ENCODE peak calls at places on chromosomes 12 and 14, in seven cellular contexts. J, I, P, H, Y, U and T are unnamed samples.

GRCh38 chr12:114327765-114328164 is 78.2 kb downstream of the TBX5 start:
- DNase-seq in J (no peak), I (no peak), P (no peak), H (no peak), Y (no peak), U (no peak), T (no peak)

GRCh38 chr14:32028599-32028998 is 48.5 kb upstream of the ARHGAP5 start:
- DNase-seq in J (no peak), I (no peak), P (peak), H (no peak), Y (no peak), U (no peak), T (no peak)

GRCh38 chr14:64979336-64980074 is 7.2 kb upstream of the FNTB start:
- DNase-seq in J (no peak), I (peak), P (no peak), H (no peak), Y (peak), U (no peak), T (no peak)

GRCh38 chr12:120194534-120195395 is at the start of gene GCN1:
- DNase-seq in J (peak), I (peak), P (peak), H (peak), Y (peak), U (peak), T (peak)

GRCh38 chr12:85468356-85469157 is 188.5 kb downstream of the ALX1 start:
- DNase-seq in J (peak), I (peak), P (peak), H (peak), Y (peak), U (peak), T (peak)

GRCh38 chr12:31405021-31405420 is 79.1 kb upstream of the SINHCAF start:
- DNase-seq in J (no peak), I (no peak), P (no peak), H (peak), Y (no peak), U (no peak), T (no peak)

GRCh38 chr14:92581966-92582566 is 68.5 kb downstream of the RIN3 start:
- DNase-seq in J (no peak), I (no peak), P (no peak), H (no peak), Y (no peak), U (no peak), T (no peak)

GRCh38 chr12:132153501-132154340 is 9.5 kb downstream of the NOC4L start:
- DNase-seq in J (peak), I (peak), P (peak), H (peak), Y (peak), U (peak), T (peak)

GRCh38 chr14:24607081-24607480 is 2.4 kb downstream of the GZMH start:
- DNase-seq in J (no peak), I (no peak), P (no peak), H (no peak), Y (no peak), U (no peak), T (no peak)

GRCh38 chr14:54730156-54730961 is 163.4 kb downstream of the SAMD4A start:
- DNase-seq in J (no peak), I (peak), P (peak), H (no peak), Y (no peak), U (peak), T (no peak)

GRCh38 chr12:52442600-52443061 is 8.5 kb upstream of the KRT75 start:
- DNase-seq in J (peak), I (peak), P (peak), H (peak), Y (peak), U (peak), T (no peak)

GRCh38 chr12:54363610-54364009 is 676 bp downstream of the GPR84 start:
- DNase-seq in J (no peak), I (no peak), P (no peak), H (no peak), Y (no peak), U (no peak), T (no peak)

GRCh38 chr12:104011265-104011664 is 38.7 kb downstream of the GLT8D2 start:
- DNase-seq in J (no peak), I (peak), P (peak), H (no peak), Y (no peak), U (no peak), T (no peak)

GRCh38 chr12:110005319-110005973 is 6.2 kb downstream of the ANKRD13A start:
- DNase-seq in J (no peak), I (no peak), P (no peak), H (no peak), Y (no peak), U (no peak), T (no peak)

GRCh38 chr12:51262758-51263177 is 7.4 kb downstream of the SMAGP start:
- DNase-seq in J (peak), I (peak), P (peak), H (peak), Y (peak), U (no peak), T (no peak)

GRCh38 chr12:102816816-102817434 is 100.1 kb downstream of the PAH start:
- DNase-seq in J (no peak), I (peak), P (peak), H (no peak), Y (peak), U (peak), T (no peak)

GRCh38 chr12:94046626-94047410 is 101.6 kb upstream of the PLXNC1 start:
- DNase-seq in J (no peak), I (no peak), P (no peak), H (no peak), Y (peak), U (peak), T (no peak)

GRCh38 chr14:50477760-50478159 is 54.6 kb downstream of the MAP4K5 start:
- DNase-seq in J (no peak), I (no peak), P (no peak), H (no peak), Y (no peak), U (no peak), T (no peak)

GRCh38 chr14:88323520-88324199 is 591 bp upstream of the KCNK10 start:
- DNase-seq in J (peak), I (peak), P (peak), H (peak), Y (peak), U (no peak), T (no peak)

GRCh38 chr12:32115404-32116104 is 8.9 kb downstream of the BICD1 start:
- DNase-seq in J (peak), I (peak), P (peak), H (no peak), Y (no peak), U (no peak), T (no peak)

GRCh38 chr14:74912111-74912510 is 10.9 kb downstream of the RPS6KL1 start:
- DNase-seq in J (no peak), I (no peak), P (no peak), H (no peak), Y (no peak), U (no peak), T (no peak)

GRCh38 chr14:50272498-50272897 is 39.5 kb downstream of the L2HGDH start:
- DNase-seq in J (no peak), I (no peak), P (no peak), H (no peak), Y (no peak), U (peak), T (no peak)

GRCh38 chr12:114882083-114882482 is 198.1 kb upstream of the TBX3 start:
- DNase-seq in J (no peak), I (no peak), P (no peak), H (no peak), Y (no peak), U (no peak), T (no peak)

GRCh38 chr14:99875421-99875820 is 82.2 kb downstream of the EML1 start:
- DNase-seq in J (no peak), I (no peak), P (no peak), H (no peak), Y (no peak), U (no peak), T (no peak)

GRCh38 chr14:31944256-31945073 is 132.6 kb upstream of the ARHGAP5 start:
- DNase-seq in J (no peak), I (no peak), P (no peak), H (no peak), Y (no peak), U (no peak), T (no peak)

GRCh38 chr12:120402217-120402616 is 33.3 kb upstream of the MSI1 start:
- DNase-seq in J (peak), I (no peak), P (no peak), H (peak), Y (peak), U (no peak), T (no peak)

GRCh38 chr14:37232907-37233481 is 35.3 kb downstream of the MIPOL1 start:
- DNase-seq in J (no peak), I (peak), P (peak), H (no peak), Y (peak), U (peak), T (peak)

GRCh38 chr12:126337556-126337955 is 1272.3 kb downstream of the AACS start:
- DNase-seq in J (no peak), I (no peak), P (no peak), H (no peak), Y (peak), U (no peak), T (no peak)

DNA sequence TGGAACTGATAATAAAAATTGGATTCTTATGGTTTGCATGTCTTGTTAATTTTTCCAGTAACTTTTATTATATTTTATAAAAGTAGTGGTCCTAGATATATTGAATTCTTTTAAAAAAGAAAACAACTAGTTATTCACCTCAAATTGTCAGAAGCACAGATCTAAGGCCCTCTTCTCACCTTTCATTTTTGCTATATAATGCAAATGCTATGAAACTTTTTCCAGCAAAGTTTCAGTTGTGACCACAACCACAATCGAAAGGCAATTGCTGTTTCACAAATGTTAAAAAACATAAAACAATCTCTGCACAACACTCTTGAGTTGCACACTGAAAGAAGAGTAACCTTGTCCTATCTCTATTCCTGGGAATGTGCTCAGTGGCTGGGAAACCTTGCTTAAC is 479.8 kb upstream of the FLRT2 start:
- DNase-seq in J (no peak), I (no peak), P (no peak), H (no peak), Y (no peak), U (no peak), T (no peak)
- H3K23ac ChIP-seq in J (no peak), I (no peak), P (no peak), H (no peak), Y (no peak), U (no peak), T (no peak)

GRCh38 chr14:96065661-96066459 is 26.7 kb downstream of the C14orf132 start:
- DNase-seq in J (no peak), I (no peak), P (no peak), H (no peak), Y (peak), U (no peak), T (no peak)
- H3K23ac ChIP-seq in J (no peak), I (no peak), P (no peak), H (no peak), Y (no peak), U (no peak), T (no peak)

GRCh38 chr14:26414933-26415332 is 182.9 kb downstream of the NOVA1 start:
- DNase-seq in J (no peak), I (no peak), P (no peak), H (no peak), Y (no peak), U (no peak), T (no peak)
- H3K23ac ChIP-seq in J (no peak), I (no peak), P (no peak), H (no peak), Y (no peak), U (no peak), T (no peak)

DNA sequence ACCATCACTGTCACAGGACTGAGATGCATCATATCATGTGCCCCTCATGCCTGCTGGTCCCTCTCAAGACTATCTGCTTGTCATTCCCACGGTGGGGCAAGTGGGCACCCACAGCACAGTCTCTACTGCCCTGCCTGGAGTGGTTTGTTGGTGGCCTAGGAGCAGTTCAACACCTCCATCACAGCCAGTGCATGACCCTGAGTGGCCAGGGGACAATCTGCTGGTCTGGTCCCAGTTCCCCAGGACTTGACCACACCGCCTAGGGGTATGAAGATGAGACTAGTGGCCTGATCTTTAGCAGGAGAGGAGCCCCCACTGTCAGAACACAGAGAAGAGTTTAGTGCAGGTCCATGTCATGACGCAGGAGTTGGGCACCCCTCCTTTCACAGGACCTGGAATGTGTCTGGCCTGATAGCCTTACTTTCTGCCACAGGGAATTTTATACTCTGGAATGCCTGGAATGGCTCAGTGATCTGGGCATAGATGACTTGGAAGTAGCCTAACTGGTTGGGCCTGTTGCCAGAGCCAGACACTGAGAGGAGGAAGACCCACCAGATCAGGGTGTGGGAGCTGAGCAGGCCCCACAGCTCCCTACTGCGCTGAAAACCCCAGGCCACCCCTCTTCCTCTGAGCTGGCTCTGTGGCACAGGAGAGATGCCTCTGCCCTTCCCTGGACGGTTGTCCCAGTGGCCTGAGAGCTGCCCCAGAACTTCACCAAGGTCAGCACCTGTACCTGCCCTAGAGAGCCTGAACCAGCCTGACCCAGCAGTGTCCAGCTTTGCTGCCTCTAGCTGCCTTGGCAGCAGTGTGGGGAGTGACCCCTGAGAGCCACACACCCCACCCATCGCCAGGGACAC is 83.3 kb downstream of the PUS7L start:
- DNase-seq in J (peak), I (no peak), P (no peak), H (no peak), Y (peak), U (peak), T (no peak)
- H3K23ac ChIP-seq in J (no peak), I (no peak), P (no peak), H (no peak), Y (no peak), U (no peak), T (peak)

GRCh38 chr14:77660754-77661153 is 44.3 kb upstream of the SPTLC2 start:
- DNase-seq in J (no peak), I (no peak), P (no peak), H (no peak), Y (no peak), U (no peak), T (peak)
- H3K23ac ChIP-seq in J (no peak), I (no peak), P (no peak), H (no peak), Y (no peak), U (no peak), T (no peak)

DNA sequence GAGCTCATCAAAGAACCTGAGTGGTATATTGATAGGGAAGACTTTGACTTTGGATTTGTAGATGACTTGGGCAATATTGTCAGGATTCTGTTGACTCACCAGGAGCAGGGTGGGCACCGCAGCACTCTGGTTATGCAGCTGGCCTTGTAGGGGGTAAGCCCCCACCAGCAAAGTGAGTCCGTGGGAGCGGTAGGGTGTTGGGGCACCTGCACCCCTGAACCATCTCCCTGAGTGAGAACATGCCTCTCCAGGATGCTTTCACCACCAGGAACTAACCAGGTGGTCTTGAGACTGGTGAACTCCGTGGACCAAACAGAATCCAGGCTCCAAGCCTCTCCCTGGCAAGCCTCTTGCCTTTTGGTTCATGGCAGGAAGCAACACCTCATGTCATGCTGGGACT is 44.0 kb upstream of the EIF5 start:
- DNase-seq in J (no peak), I (no peak), P (no peak), H (no peak), Y (no peak), U (no peak), T (no peak)
- H3K23ac ChIP-seq in J (no peak), I (no peak), P (no peak), H (no peak), Y (no peak), U (no peak), T (no peak)